ENCODE peak calls at places on chromosomes 6 and 20, in six cellular contexts. C is transverse colon, M is tibial nerve, Z is HAP-1, Y is testis, A is uterus. T is an unnamed sample.

GRCh38 chr20:34042286-34042685 is 48.6 kb downstream of the RALY start:
- DNase-seq in C (no peak), M (no peak), Z (no peak), Y (no peak), A (no peak), T (no peak)

GRCh38 chr20:40489886-40490285 is 199.2 kb downstream of the MAFB start:
- DNase-seq in C (no peak), M (no peak), Z (no peak), Y (no peak), A (no peak), T (peak; percentile 79)

GRCh38 chr6:42396720-42397119 is 55.0 kb downstream of the TRERF1 start:
- DNase-seq in C (no peak), M (no peak), Z (no peak), Y (no peak), A (no peak), T (no peak)

GRCh38 chr20:35339007-35339406 is 46.8 kb upstream of the FAM83C start:
- DNase-seq in C (no peak), M (no peak), Z (no peak), Y (no peak), A (no peak), T (peak; percentile 32)

GRCh38 chr6:117444600-117444999 is 18.9 kb upstream of the ROS1 start:
- DNase-seq in C (no peak), M (no peak), Z (no peak), Y (no peak), A (no peak), T (no peak)

GRCh38 chr6:89281779-89282246 is 33.3 kb downstream of the GABRR2 start:
- DNase-seq in C (peak; percentile 49), M (no peak), Z (peak; percentile 79), Y (peak; percentile 50), A (no peak), T (peak; percentile 38)

GRCh38 chr20:50121858-50122271 is 8.9 kb upstream of the UBE2V1 start:
- DNase-seq in C (no peak), M (no peak), Z (peak; percentile 36), Y (peak; percentile 44), A (no peak), T (peak; percentile 74)

GRCh38 chr20:8718214-8718613 is 350.7 kb upstream of the PLCB4 start:
- DNase-seq in C (no peak), M (peak; percentile 20), Z (no peak), Y (no peak), A (no peak), T (peak; percentile 17)

GRCh38 chr6:109424946-109425345 is 15.5 kb downstream of the PPIL6 start:
- DNase-seq in C (no peak), M (no peak), Z (no peak), Y (no peak), A (no peak), T (no peak)
- H3K4me3 ChIP-seq in C (no peak overlapping the region), M (no peak overlapping the region), Z (no peak overlapping the region), Y (no peak overlapping the region), A (no peak overlapping the region), T (no peak overlapping the region)

DNA sequence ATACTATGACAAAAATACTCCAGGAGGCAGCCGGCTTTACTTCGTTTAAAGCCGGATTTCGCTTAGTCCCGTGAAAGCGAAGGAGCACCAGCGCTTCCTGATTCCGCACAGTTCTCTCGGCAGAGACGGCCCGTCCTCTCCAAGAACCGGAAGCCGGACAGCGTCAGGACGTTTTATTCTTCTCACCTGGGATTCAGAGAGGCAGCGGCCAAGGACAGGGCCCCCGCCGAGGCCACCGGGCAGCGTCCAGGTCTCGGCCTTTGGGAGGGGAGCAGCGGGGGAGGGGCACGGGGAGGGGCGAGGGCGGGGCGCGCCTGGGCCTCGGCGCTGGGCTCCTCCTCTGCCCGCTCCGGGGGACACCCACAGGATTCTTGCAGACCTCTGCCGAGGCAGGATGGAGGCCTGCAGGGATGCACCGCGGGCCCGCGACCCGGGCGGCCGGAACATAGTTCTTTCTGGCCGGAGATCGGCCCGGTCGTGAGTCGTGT is 2.8 kb upstream of the DIDO1 start:
- DNase-seq in C (peak; percentile 81), M (peak; percentile 43), Z (peak; percentile 74), Y (peak; percentile 82), A (peak; percentile 53), T (no peak)
- H3K4me1 ChIP-seq in C (peaks cover 47% of the 10 kb centered on the region), M (peaks cover 53% of the 10 kb centered on the region), Z (peaks cover 30% of the 10 kb centered on the region), Y (peaks cover 38% of the 10 kb centered on the region), A (peaks cover 13% of the 10 kb centered on the region), T (peaks cover 18% of the 10 kb centered on the region)

GRCh38 chr6:110355031-110355430 is 3.1 kb downstream of the METTL24 start:
- DNase-seq in C (no peak), M (no peak), Z (peak; percentile 43), Y (no peak), A (no peak), T (no peak)

GRCh38 chr6:110356778-110357177 is 1.4 kb downstream of the METTL24 start:
- DNase-seq in C (peak; percentile 13), M (no peak), Z (no peak), Y (no peak), A (peak; percentile 45), T (no peak)

GRCh38 chr6:110357298-110357695 is 852 bp downstream of the METTL24 start:
- DNase-seq in C (no peak), M (no peak), Z (no peak), Y (peak; percentile 19), A (peak; percentile 45), T (no peak)

GRCh38 chr6:110357696-110358535 is at the start of gene METTL24:
- DNase-seq in C (no peak), M (no peak), Z (no peak), Y (peak; percentile 24), A (peak; percentile 31), T (no peak)

GRCh38 chr6:110355727-110356126 is 2.4 kb downstream of the METTL24 start:
- DNase-seq in C (no peak), M (no peak), Z (no peak), Y (no peak), A (no peak), T (no peak)
- H3K27me3 ChIP-seq in C (peaks cover 31% of the 10 kb centered on the region), M (peaks cover 25% of the 10 kb centered on the region), Z (no peaks in the 10 kb centered on the region), Y (no peaks in the 10 kb centered on the region), A (no peaks in the 10 kb centered on the region), T (no peaks in the 10 kb centered on the region)

GRCh38 chr6:138382498-138383265 is 5.0 kb downstream of the SMIM28 start:
- DNase-seq in C (no peak), M (no peak), Z (no peak), Y (no peak), A (no peak), T (no peak)

GRCh38 chr6:138387577-138388368 is 10.1 kb downstream of the SMIM28 start:
- DNase-seq in C (no peak), M (no peak), Z (no peak), Y (no peak), A (no peak), T (no peak)

GRCh38 chr6:138386897-138387296 is 9.2 kb downstream of the SMIM28 start:
- DNase-seq in C (no peak), M (no peak), Z (no peak), Y (no peak), A (no peak), T (no peak)

GRCh38 chr6:138378463-138378862 is 758 bp downstream of the SMIM28 start:
- DNase-seq in C (no peak), M (no peak), Z (no peak), Y (no peak), A (no peak), T (no peak)

GRCh38 chr6:138383776-138384175 is 6.1 kb downstream of the SMIM28 start:
- DNase-seq in C (no peak), M (no peak), Z (no peak), Y (no peak), A (no peak), T (peak; percentile 58)
- H3K4me3 ChIP-seq in C (no peak overlapping the region), M (no peak overlapping the region), Z (no peak overlapping the region), Y (no peak overlapping the region), A (no peak overlapping the region), T (no peak overlapping the region)

T was measured in SJCRH30.